ENCODE peak calls at places on chromosomes 3 and 15, in ten cellular contexts. P is hepatocyte, G is heart left ventricle, S is endothelial cell of umbilical vein, J is body of pancreas, C is pancreas, Q is mammary epithelial cell, N is suprapubic skin, M is cardiac muscle cell, H is tibial artery. W is an unnamed sample.

GRCh38 chr15:68411276-68411675 is 20.7 kb downstream of the ITGA11 start:
- DNase-seq in P (no peak), G (no peak), S (no peak), J (no peak), C (no peak), Q (no peak), N (peak), M (no peak), H (peak), W (no peak)

GRCh38 chr3:133934073-133934970 is 38.6 kb upstream of the RAB6B start:
- DNase-seq in P (peak), G (no peak), S (no peak), J (no peak), C (no peak), Q (no peak), N (peak), M (no peak), H (peak), W (no peak)

GRCh38 chr3:152121292-152121654 is 147.5 kb upstream of the MBNL1 start:
- DNase-seq in P (no peak), G (no peak), S (peak), J (no peak), C (no peak), Q (peak), N (no peak), M (peak), H (no peak), W (no peak)

GRCh38 chr3:185960518-185961288 is 22.9 kb upstream of the TRA2B start:
- DNase-seq in P (no peak), G (no peak), S (no peak), J (no peak), C (no peak), Q (no peak), N (no peak), M (no peak), H (no peak), W (no peak)

GRCh38 chr3:12628813-12629212 is 35.1 kb downstream of the RAF1 start:
- DNase-seq in P (no peak), G (no peak), S (no peak), J (no peak), C (no peak), Q (no peak), N (no peak), M (no peak), H (no peak), W (no peak)

GRCh38 chr3:182533394-182533793 is 259.9 kb upstream of the ATP11B start:
- DNase-seq in P (peak), G (no peak), S (peak), J (no peak), C (no peak), Q (peak), N (no peak), M (no peak), H (no peak), W (no peak)

GRCh38 chr15:99717129-99718024 is 15.9 kb downstream of the LYSMD4 start:
- DNase-seq in P (no peak), G (peak), S (no peak), J (no peak), C (no peak), Q (no peak), N (no peak), M (no peak), H (no peak), W (no peak)

GRCh38 chr3:59313365-59313764 is 263.5 kb upstream of the CFAP20DC start:
- DNase-seq in P (peak), G (peak), S (no peak), J (peak), C (peak), Q (peak), N (no peak), M (peak), H (no peak), W (peak)

GRCh38 chr3:3191675-3192480 is 12.4 kb upstream of the CRBN start:
- DNase-seq in P (peak), G (no peak), S (peak), J (no peak), C (no peak), Q (no peak), N (no peak), M (peak), H (no peak), W (no peak)

GRCh38 chr15:25175033-25175788 is 220.4 kb downstream of the SNRPN start:
- DNase-seq in P (peak), G (no peak), S (no peak), J (peak), C (peak), Q (no peak), N (no peak), M (no peak), H (no peak), W (peak)

GRCh38 chr15:80173022-80173759 is 20.4 kb downstream of the FAH start:
- DNase-seq in P (peak), G (peak), S (peak), J (peak), C (peak), Q (peak), N (no peak), M (peak), H (peak), W (peak)

GRCh38 chr3:149367021-149367840 is 10.2 kb downstream of the TM4SF1 start:
- DNase-seq in P (peak), G (no peak), S (peak), J (no peak), C (no peak), Q (peak), N (no peak), M (peak), H (no peak), W (no peak)

GRCh38 chr3:23949784-23950183 is 4.7 kb downstream of the NR1D2 start:
- DNase-seq in P (peak), G (peak), S (peak), J (peak), C (peak), Q (no peak), N (no peak), M (no peak), H (no peak), W (no peak)

GRCh38 chr15:90287096-90287495 is 21.6 kb downstream of the NGRN start:
- DNase-seq in P (no peak), G (no peak), S (no peak), J (no peak), C (no peak), Q (no peak), N (no peak), M (no peak), H (no peak), W (no peak)

GRCh38 chr15:25947336-25948080 is 84.4 kb upstream of the ATP10A start:
- DNase-seq in P (peak), G (no peak), S (no peak), J (peak), C (no peak), Q (no peak), N (no peak), M (no peak), H (no peak), W (no peak)

GRCh38 chr3:129592362-129593150 is 13.9 kb downstream of the PLXND1 start:
- DNase-seq in P (peak), G (peak), S (peak), J (no peak), C (no peak), Q (no peak), N (no peak), M (peak), H (peak), W (peak)

GRCh38 chr15:86526938-86527735 is 447.5 kb downstream of the AGBL1 start:
- DNase-seq in P (no peak), G (no peak), S (no peak), J (no peak), C (no peak), Q (no peak), N (no peak), M (no peak), H (no peak), W (no peak)

GRCh38 chr15:62816342-62817059 is 226.0 kb upstream of the TPM1 start:
- DNase-seq in P (no peak), G (no peak), S (no peak), J (no peak), C (no peak), Q (no peak), N (no peak), M (peak), H (no peak), W (no peak)

GRCh38 chr3:40290396-40290795 is 19.1 kb upstream of the EIF1B start:
- DNase-seq in P (no peak), G (peak), S (no peak), J (no peak), C (no peak), Q (no peak), N (no peak), M (no peak), H (no peak), W (no peak)

GRCh38 chr3:168071535-168071934 is 24.2 kb downstream of the GOLIM4 start:
- DNase-seq in P (no peak), G (no peak), S (no peak), J (no peak), C (no peak), Q (peak), N (no peak), M (peak), H (no peak), W (no peak)

GRCh38 chr3:163657088-163657487 is 1421.2 kb downstream of the SI start:
- DNase-seq in P (no peak), G (no peak), S (no peak), J (no peak), C (no peak), Q (no peak), N (no peak), M (no peak), H (no peak), W (no peak)

DNA sequence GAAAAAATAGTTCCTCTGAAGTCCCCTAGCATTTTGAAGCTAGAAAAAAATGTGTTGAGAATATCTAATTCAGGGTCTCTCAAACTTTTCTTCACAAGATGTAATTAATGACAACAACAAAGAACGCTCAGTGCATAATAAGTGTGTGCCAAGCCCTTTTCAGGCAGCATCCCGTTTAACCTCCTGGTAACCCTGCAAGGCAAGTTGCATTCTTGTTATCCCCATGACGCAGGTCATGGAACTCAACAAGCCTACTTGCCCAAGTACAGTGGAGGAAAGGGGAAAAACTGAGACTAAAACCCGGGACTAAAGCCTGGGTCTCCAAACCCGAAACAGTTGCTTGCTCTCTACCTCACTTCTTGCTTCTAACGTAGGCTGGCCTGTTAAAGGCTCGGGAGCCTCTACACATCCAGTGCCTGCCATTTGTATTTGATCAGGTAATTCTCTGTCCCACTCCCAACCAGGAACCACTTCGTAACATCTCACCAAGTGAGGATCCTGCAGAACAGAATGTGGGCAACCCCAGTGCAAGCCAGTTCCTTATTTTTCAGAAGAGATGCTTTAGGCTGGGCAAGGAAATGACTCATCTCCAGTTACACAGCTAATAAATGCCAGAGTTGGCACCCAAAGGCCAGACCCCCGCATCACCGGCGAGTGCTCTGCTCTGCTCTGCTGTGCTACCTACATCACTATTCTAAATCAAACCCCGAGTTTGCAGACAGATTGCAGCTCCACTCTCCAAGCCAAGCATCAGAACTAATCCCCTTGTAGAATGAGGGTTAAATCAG is 28.3 kb downstream of the LMCD1 start:
- DNase-seq in P (no peak), G (no peak), S (peak), J (no peak), C (no peak), Q (no peak), N (no peak), M (no peak), H (no peak), W (no peak)
- H3K27ac ChIP-seq in P (peak), G (peak), S (no peak), J (no peak), C (no peak), Q (no peak), N (peak), M (no peak), H (peak), W (peak)

DNA sequence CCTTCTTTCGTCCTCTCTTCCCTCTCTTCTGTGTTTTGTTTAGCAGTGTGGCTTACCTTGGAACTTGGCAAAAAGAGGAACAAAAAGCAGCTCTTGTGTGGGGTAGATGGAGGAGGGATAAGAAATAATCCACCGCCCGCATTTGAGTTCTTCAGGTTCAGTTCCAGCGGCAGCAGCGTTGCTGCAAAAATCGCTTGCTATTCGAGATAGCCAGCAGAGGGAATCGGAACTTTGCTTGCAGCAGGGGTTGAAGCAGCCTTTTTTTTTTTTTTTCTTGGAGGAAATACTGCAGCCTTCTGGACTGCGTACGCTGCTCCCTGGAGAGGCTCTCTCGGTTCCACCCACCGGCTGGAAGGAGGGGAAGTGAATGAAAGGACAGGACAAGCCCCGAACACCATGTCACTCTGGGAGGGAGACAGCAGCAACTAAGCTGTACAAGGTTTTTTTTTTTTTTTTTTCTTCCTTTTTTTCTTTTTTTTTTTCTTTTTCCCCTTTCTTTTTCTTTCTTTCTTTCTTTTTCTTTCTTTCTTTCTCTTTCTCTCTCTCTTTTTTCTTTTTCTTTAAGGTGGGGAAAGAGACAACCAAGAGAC is at the start of gene RBMS3:
- DNase-seq in P (peak), G (peak), S (peak), J (peak), C (peak), Q (peak), N (peak), M (peak), H (peak), W (peak)
- TF ChIP-seq CTCF in P (peak), G (peak), S (peak), J (no peak), C (no peak), Q (peak), N (peak), M (peak), H (peak), W (peak)

DNA sequence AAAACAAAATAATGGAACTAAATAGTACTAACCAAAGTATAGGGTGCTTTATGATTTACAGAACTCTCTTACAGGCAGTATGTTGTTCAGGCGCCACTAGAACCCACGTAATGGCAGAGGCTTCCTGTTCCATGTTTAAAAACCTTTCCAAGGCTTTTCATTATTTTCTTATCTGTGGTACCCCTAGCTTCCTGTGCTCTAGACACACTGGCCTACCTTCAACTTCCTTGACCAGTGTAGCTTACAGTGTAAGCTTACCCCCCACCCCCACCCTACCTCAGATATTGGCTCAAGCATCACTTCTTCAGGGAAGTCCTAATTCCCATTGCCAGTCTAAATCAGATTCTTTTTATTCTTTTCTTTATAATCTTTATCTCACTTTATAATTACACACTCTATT is 2.9 kb downstream of the NR2C2 start:
- DNase-seq in P (no peak), G (no peak), S (peak), J (no peak), C (no peak), Q (no peak), N (no peak), M (no peak), H (no peak), W (no peak)
- H3K27ac ChIP-seq in P (no peak), G (no peak), S (peak), J (no peak), C (no peak), Q (no peak), N (no peak), M (no peak), H (no peak), W (no peak)

GRCh38 chr3:128012050-128012449 is 40.2 kb upstream of the SEC61A1 start:
- DNase-seq in P (no peak), G (no peak), S (no peak), J (no peak), C (no peak), Q (no peak), N (no peak), M (no peak), H (no peak), W (no peak)

GRCh38 chr3:128014548-128014947 is 37.7 kb upstream of the SEC61A1 start:
- DNase-seq in P (no peak), G (no peak), S (no peak), J (no peak), C (no peak), Q (no peak), N (no peak), M (no peak), H (no peak), W (no peak)

GRCh38 chr3:128006471-128007424 is 45.5 kb upstream of the SEC61A1 start:
- DNase-seq in P (no peak), G (no peak), S (no peak), J (no peak), C (no peak), Q (peak), N (no peak), M (peak), H (peak), W (no peak)

GRCh38 chr3:128009952-128010846 is 42.0 kb upstream of the SEC61A1 start:
- DNase-seq in P (no peak), G (no peak), S (no peak), J (no peak), C (no peak), Q (peak), N (no peak), M (peak), H (no peak), W (no peak)

DNA sequence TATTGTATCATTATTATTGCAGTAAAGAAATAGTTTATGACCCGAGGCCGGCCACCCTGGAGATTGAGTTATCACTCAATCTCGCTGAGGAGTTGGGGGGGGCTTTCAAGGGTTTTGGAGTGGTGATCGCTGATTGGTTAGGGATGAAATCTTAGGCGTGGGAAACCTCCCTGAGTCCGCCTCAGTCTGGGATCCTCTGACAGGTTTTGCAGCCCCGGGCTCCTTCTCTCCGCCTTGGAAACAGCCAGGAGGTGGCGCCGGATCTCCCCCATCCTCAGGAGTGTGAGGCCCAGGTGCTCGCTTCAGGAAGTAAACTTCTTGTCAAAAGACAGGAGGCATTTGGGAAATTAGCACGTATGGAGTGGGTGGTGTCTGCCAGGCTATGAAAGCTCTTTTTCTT is 41.1 kb upstream of the SEC61A1 start:
- DNase-seq in P (peak), G (no peak), S (no peak), J (peak), C (peak), Q (peak), N (no peak), M (peak), H (no peak), W (peak)
- TF ChIP-seq CTCF in P (peak), G (peak), S (no peak), J (peak), C (peak), Q (peak), N (no peak), M (peak), H (no peak), W (peak)

DNA sequence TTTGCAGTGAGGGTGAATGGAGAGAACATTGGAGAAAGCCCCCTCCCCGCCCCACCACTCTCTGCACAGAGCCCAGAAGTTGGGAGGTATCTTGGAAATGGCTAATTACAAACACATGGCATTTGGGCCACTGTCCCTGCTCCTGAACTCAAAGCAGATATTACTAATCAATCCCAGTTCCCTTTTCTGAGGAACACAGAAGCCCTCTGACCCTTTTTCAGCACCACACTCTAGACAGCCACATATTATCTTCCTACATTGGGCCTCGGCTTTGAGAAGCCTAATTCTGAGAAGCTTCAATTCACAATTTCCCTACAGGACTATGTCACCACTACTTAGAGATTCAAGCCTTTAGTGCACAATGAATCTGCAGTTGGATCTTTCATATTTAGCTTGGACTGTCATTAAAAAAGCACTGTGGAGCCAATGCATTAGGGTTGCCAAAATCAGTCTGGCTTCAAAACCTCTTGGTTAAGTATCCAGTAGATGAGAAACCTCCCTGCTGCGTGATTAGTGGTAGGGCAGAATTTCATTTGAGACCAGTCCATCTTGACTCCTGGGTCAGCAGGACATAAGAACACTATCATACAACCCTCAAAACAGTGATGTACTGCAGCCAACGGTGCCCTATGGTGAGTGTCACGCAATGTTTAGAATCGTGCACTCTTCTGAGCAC is 26.1 kb downstream of the MGLL start:
- DNase-seq in P (no peak), G (no peak), S (no peak), J (no peak), C (no peak), Q (no peak), N (no peak), M (no peak), H (no peak), W (no peak)
- H3K27ac ChIP-seq in P (no peak), G (no peak), S (no peak), J (no peak), C (no peak), Q (no peak), N (no peak), M (no peak), H (no peak), W (no peak)

DNA sequence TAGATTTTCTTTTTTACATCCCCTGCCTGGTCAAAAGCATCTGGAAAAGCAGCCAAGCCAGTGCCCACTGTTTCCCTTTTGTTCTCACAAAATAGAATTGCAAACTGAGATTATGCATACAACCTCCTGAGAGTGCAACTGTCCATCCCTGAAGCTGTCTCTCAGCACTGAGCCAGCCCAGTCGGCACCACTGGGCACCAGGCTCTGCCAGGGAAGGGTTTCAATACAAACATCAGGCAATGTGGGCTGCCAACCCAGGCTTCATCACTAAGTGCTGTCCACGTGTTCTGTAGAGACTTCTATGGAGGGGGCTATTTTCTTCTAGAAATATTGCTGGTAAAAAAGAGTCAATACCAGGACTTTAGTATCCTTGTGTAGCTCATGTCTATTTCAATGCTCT is 356.3 kb upstream of the TBL1XR1 start:
- DNase-seq in P (no peak), G (no peak), S (no peak), J (no peak), C (no peak), Q (no peak), N (no peak), M (no peak), H (peak), W (no peak)
- TF ChIP-seq CTCF in P (no peak), G (no peak), S (no peak), J (no peak), C (no peak), Q (no peak), N (no peak), M (no peak), H (no peak), W (no peak)

GRCh38 chr15:94306700-94307650 is 75.6 kb downstream of the MCTP2 start:
- DNase-seq in P (no peak), G (no peak), S (no peak), J (no peak), C (no peak), Q (peak), N (no peak), M (no peak), H (no peak), W (no peak)
- H3K27ac ChIP-seq in P (no peak), G (no peak), S (no peak), J (no peak), C (no peak), Q (peak), N (no peak), M (no peak), H (no peak), W (no peak)

W was measured in lower lobe of right lung.